ENCODE peak calls at places on chromosomes 11 and 22, in six cellular contexts. F is IMR-90, P is fibroblast of lung, U is body of pancreas, N is stomach, E is esophagus muscularis mucosa. I is an unnamed sample. For H3K4me1, the result is how much of the 10 kb centered on the place peaks cover.

GRCh38 chr22:23243006-23243573 is 62.8 kb downstream of the BCR start:
- DNase-seq in F (no peak), P (peak), U (no peak), N (no peak), E (no peak), I (peak)

GRCh38 chr22:37601540-37602442 is 6.8 kb upstream of the GGA1 start:
- DNase-seq in F (peak), P (peak), U (peak), N (peak), E (no peak), I (no peak)

GRCh38 chr11:19869466-19869865 is 156.8 kb downstream of the NAV2 start:
- DNase-seq in F (no peak), P (no peak), U (no peak), N (no peak), E (no peak), I (no peak)

GRCh38 chr22:20624161-20624616 is 116.8 kb downstream of the MED15 start:
- DNase-seq in F (peak), P (peak), U (no peak), N (no peak), E (no peak), I (no peak)

GRCh38 chr22:41401781-41402648 is 20.3 kb downstream of the TEF start:
- DNase-seq in F (peak), P (peak), U (peak), N (peak), E (no peak), I (no peak)

GRCh38 chr11:69870772-69871171 is 51.6 kb upstream of the FGF3 start:
- DNase-seq in F (no peak), P (peak), U (no peak), N (no peak), E (no peak), I (no peak)

GRCh38 chr22:24954114-24954463 is 1.6 kb downstream of the KIAA1671 start:
- DNase-seq in F (no peak), P (peak), U (no peak), N (no peak), E (no peak), I (no peak)

GRCh38 chr11:47917643-47918369 is 62.6 kb upstream of the PTPRJ start:
- DNase-seq in F (peak), P (peak), U (peak), N (peak), E (peak), I (peak)

DNA sequence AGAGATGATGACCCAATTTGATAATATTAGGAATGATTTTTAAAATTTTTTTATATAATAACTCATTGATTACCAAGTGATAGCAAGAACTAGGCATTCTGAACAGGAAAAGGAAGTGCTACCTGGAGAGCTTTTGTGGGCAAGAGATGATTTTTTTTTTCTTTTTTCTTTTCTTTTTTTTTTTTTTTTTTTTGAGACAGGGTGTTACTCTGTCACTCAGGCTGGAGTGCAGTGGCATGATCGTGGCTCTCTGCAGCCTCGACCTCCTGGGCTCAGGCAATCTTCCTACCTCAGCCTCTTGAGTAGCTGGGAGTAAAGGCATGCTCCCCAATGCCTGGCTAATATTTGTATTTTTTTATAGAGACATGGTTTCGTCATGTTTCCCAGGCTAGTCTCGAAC is 40.4 kb downstream of the TNRC6B start:
- DNase-seq in F (no peak), P (no peak), U (no peak), N (no peak), E (no peak), I (no peak)
- H3K4me1 ChIP-seq in F (under half), P (under half), U (under half), N (half or more), E (half or more), I (under half)

GRCh38 chr11:66313321-66314185 is 3.3 kb downstream of the CD248 start:
- DNase-seq in F (peak), P (peak), U (peak), N (no peak), E (no peak), I (no peak)
- TF ChIP-seq CTCF in F (peak), P (peak), U (no peak), N (no peak), E (no peak), I (peak)

DNA sequence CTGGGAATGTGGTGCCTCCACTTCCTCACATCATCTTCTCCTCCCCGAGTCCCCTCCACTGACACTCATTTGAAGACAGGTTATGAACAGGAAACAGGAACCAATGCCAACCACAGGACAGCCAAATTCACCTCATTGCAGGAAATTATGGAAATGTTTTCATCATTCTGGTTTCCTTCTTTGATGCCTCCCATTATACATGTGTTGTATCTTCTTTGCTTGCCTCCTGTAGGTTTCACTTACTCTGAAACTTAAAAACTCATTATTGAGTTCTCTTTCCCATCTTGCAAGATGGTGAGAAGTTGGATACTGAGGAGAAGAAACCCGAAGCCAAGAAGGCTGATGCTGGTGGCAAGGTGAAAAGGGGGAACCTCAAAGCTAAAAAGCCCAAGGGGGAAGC is 108.5 kb downstream of the PHF21B start:
- DNase-seq in F (peak), P (peak), U (no peak), N (no peak), E (no peak), I (no peak)
- H3K4me1 ChIP-seq in F (under half), P (under half), U (under half), N (under half), E (under half), I (under half)

GRCh38 chr11:128553662-128554392 is 33.5 kb downstream of the ETS1 start:
- DNase-seq in F (peak), P (no peak), U (no peak), N (no peak), E (peak), I (no peak)
- TF ChIP-seq CTCF in F (no peak), P (peak), U (no peak), N (no peak), E (peak), I (peak)

GRCh38 chr22:46294784-46295183 is 1.9 kb upstream of the GTSE1 start:
- DNase-seq in F (no peak), P (no peak), U (no peak), N (no peak), E (no peak), I (no peak)
- H3K4me1 ChIP-seq in F (under half), P (under half), U (under half), N (under half), E (under half), I (under half)